ENCODE peak calls at places on chromosomes 3 and 15, in five cellular contexts. One of them, this sample, is unnamed.

GRCh38 chr3:33490641-33491241 is 50.5 kb upstream of the UBP1 start:
- DNase-seq in IMR-90: no peak
- DNase-seq in K562: peak; percentile 55
- DNase-seq in upper lobe of left lung: no peak
- DNase-seq in Peyer's patch: no peak
- DNase-seq in this sample: no peak

GRCh38 chr3:154969366-154969765 is 110.8 kb upstream of the MME start:
- DNase-seq in IMR-90: peak; percentile 35
- DNase-seq in K562: no peak
- DNase-seq in upper lobe of left lung: no peak
- DNase-seq in Peyer's patch: no peak
- DNase-seq in this sample: no peak

GRCh38 chr3:31966978-31967592 is 14.0 kb downstream of the OSBPL10 start:
- DNase-seq in IMR-90: no peak
- DNase-seq in K562: no peak
- DNase-seq in upper lobe of left lung: no peak
- DNase-seq in Peyer's patch: no peak
- DNase-seq in this sample: no peak

GRCh38 chr15:88431441-88431840 is 35.7 kb downstream of the MRPL46 start:
- DNase-seq in IMR-90: no peak
- DNase-seq in K562: no peak
- DNase-seq in upper lobe of left lung: no peak
- DNase-seq in Peyer's patch: no peak
- DNase-seq in this sample: no peak

GRCh38 chr3:155554777-155555445 is 190.0 kb downstream of the PLCH1 start:
- DNase-seq in IMR-90: no peak
- DNase-seq in K562: no peak
- DNase-seq in upper lobe of left lung: no peak
- DNase-seq in Peyer's patch: no peak
- DNase-seq in this sample: no peak

GRCh38 chr3:169146866-169147245 is 516.7 kb downstream of the MECOM start:
- DNase-seq in IMR-90: peak; percentile 6
- DNase-seq in K562: peak; percentile 22
- DNase-seq in upper lobe of left lung: no peak
- DNase-seq in Peyer's patch: no peak
- DNase-seq in this sample: no peak

GRCh38 chr15:31255732-31256384 is 70.8 kb upstream of the KLF13 start:
- DNase-seq in IMR-90: no peak
- DNase-seq in K562: no peak
- DNase-seq in upper lobe of left lung: no peak
- DNase-seq in Peyer's patch: peak; percentile 45
- DNase-seq in this sample: no peak

GRCh38 chr3:67578416-67578815 is 76.0 kb downstream of the SUCLG2 start:
- DNase-seq in IMR-90: no peak
- DNase-seq in K562: no peak
- DNase-seq in upper lobe of left lung: no peak
- DNase-seq in Peyer's patch: no peak
- DNase-seq in this sample: no peak

GRCh38 chr3:43162573-43163084 is 56.8 kb upstream of the POMGNT2 start:
- DNase-seq in IMR-90: no peak
- DNase-seq in K562: no peak
- DNase-seq in upper lobe of left lung: no peak
- DNase-seq in Peyer's patch: peak; percentile 47
- DNase-seq in this sample: no peak

GRCh38 chr15:69413822-69414701 is at the start of gene KIF23:
- DNase-seq in IMR-90: peak; percentile 94
- DNase-seq in K562: peak; percentile 98
- DNase-seq in upper lobe of left lung: peak; percentile 98
- DNase-seq in Peyer's patch: peak; percentile 95
- DNase-seq in this sample: peak; percentile 83
- TF ChIP-seq POLR2A in IMR-90: no peak
- TF ChIP-seq POLR2A in K562: peak; percentile 89
- TF ChIP-seq POLR2A in upper lobe of left lung: peak; percentile 20
- TF ChIP-seq POLR2A in Peyer's patch: peak; percentile 22
- TF ChIP-seq POLR2A in this sample: peak; percentile 81

GRCh38 chr15:69457304-69458280 is 5.0 kb downstream of the RPLP1 start:
- DNase-seq in IMR-90: peak; percentile 34
- DNase-seq in K562: peak; percentile 23
- DNase-seq in upper lobe of left lung: no peak
- DNase-seq in Peyer's patch: no peak
- DNase-seq in this sample: no peak
- TF ChIP-seq POLR2A in IMR-90: no peak
- TF ChIP-seq POLR2A in K562: peak; percentile 14
- TF ChIP-seq POLR2A in upper lobe of left lung: no peak
- TF ChIP-seq POLR2A in Peyer's patch: no peak
- TF ChIP-seq POLR2A in this sample: no peak

GRCh38 chr3:196962108-196962929 is 6.3 kb downstream of the PIGZ start:
- DNase-seq in IMR-90: no peak
- DNase-seq in K562: no peak
- DNase-seq in upper lobe of left lung: no peak
- DNase-seq in Peyer's patch: no peak
- DNase-seq in this sample: no peak
- TF ChIP-seq POLR2A in IMR-90: no peak
- TF ChIP-seq POLR2A in K562: no peak
- TF ChIP-seq POLR2A in upper lobe of left lung: no peak
- TF ChIP-seq POLR2A in Peyer's patch: no peak
- TF ChIP-seq POLR2A in this sample: no peak

GRCh38 chr3:186790261-186790981 is 7.0 kb downstream of the EIF4A2 start:
- DNase-seq in IMR-90: peak; percentile 61
- DNase-seq in K562: no peak
- DNase-seq in upper lobe of left lung: no peak
- DNase-seq in Peyer's patch: no peak
- DNase-seq in this sample: no peak

GRCh38 chr3:186789554-186790260 is 6.3 kb downstream of the EIF4A2 start:
- DNase-seq in IMR-90: peak; percentile 22
- DNase-seq in K562: no peak
- DNase-seq in upper lobe of left lung: no peak
- DNase-seq in Peyer's patch: no peak
- DNase-seq in this sample: no peak

GRCh38 chr3:186787642-186788481 is 4.5 kb downstream of the EIF4A2 start:
- DNase-seq in IMR-90: no peak
- DNase-seq in K562: no peak
- DNase-seq in upper lobe of left lung: no peak
- DNase-seq in Peyer's patch: no peak
- DNase-seq in this sample: no peak

GRCh38 chr3:186786810-186787375 is 3.5 kb downstream of the EIF4A2 start:
- DNase-seq in IMR-90: no peak
- DNase-seq in K562: no peak
- DNase-seq in upper lobe of left lung: no peak
- DNase-seq in Peyer's patch: no peak
- DNase-seq in this sample: no peak

GRCh38 chr3:186788482-186789370 is 5.3 kb downstream of the EIF4A2 start:
- DNase-seq in IMR-90: no peak
- DNase-seq in K562: no peak
- DNase-seq in upper lobe of left lung: no peak
- DNase-seq in Peyer's patch: no peak
- DNase-seq in this sample: no peak
- TF ChIP-seq POLR2A in IMR-90: no peak
- TF ChIP-seq POLR2A in K562: peak; percentile 30
- TF ChIP-seq POLR2A in upper lobe of left lung: no peak
- TF ChIP-seq POLR2A in Peyer's patch: no peak
- TF ChIP-seq POLR2A in this sample: no peak

DNA sequence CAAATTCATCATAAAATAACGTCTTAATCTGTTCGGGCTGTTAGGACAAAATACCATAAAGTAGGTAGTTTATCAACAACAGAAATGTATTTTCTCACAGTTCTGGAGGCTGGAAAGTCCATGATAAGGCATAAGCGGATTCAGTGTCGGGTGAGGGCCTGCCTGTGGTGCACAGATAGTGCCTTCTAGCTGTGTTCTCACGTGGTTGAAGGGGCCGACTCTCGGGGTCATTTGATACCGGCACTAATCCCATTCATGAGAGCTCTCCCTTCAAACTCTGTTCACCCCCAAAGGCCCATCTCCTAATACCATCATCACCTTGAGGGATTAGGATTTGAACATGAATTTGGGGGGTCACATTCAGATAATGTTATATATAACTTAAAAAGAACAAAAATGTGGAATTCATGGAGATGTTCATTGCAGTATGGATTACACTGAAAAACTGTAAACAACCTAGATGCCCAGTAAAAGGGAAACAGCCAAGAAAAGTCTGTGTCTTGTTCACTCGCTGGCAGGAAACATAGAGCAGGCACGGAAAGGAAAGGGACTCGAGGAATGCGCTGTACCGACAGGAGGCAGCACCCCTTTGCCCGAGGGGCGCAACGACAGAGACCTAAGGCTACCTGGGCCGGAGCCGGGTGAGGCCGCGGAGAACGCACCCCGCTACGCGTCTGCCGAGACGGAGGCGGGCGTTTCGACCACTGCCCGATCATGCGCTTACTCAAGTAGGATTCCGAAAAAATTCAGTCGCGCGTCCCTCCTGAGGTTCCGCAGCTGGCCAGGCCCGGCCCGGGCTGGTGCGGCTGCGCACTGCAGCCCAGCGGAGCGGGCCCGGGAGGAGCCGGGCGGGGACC is 1.1 kb upstream of the MAN2A2 start:
- DNase-seq in IMR-90: peak; percentile 78
- DNase-seq in K562: peak; percentile 96
- DNase-seq in upper lobe of left lung: peak; percentile 95
- DNase-seq in Peyer's patch: peak; percentile 88
- DNase-seq in this sample: peak; percentile 87
- TF ChIP-seq POLR2A in IMR-90: no peak
- TF ChIP-seq POLR2A in K562: peak; percentile 73
- TF ChIP-seq POLR2A in upper lobe of left lung: peak; percentile 76
- TF ChIP-seq POLR2A in Peyer's patch: peak; percentile 69
- TF ChIP-seq POLR2A in this sample: peak; percentile 11

DNA sequence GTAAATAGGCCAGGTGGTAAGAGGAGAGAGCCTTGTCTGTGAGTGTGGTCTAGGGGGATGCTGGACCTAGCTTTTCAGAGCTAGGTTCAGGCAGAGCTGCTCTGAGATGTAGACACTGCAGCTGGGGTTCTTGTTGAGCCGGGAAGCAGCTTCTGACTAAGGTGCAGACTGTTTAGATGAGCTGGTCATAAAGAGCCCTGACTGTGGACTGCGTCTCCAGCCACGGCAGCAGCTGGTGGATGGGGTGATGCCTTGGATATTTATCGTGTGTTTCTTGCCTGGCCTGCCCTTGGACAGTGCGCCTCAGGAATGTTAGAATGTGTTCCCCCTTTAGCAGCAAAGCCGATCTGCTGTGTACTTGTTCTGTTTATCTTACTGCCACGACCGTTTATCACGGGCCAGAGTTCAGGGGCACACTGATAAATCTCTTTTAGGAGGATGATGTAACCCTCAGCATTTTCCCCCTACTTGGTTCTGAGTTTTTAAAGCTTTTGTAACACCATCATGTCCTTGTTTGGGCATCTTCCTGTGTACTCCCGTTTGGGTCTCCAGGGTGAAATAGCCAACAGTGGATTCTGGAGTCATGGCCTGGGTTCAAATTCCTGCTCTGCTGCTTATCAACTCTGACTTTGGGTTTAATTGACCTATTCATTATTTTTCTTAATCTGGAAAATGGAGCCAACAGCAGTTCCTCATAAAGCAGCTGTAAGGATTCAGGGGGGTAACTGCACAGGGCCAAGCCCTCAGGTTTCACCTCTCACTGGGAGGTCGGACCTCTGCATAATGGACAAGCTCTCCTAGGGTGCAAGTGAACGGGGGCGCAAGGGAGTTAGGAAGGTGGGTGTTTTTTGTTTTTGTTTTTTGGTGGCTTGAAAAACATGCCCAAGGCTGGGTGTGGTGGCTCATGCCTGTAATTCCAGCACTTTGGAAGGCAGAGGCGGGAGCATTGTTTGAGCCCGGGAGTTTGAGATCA is 51.4 kb downstream of the FLNB start:
- DNase-seq in IMR-90: peak; percentile 99
- DNase-seq in K562: peak; percentile 17
- DNase-seq in upper lobe of left lung: no peak
- DNase-seq in Peyer's patch: peak; percentile 62
- DNase-seq in this sample: no peak
- TF ChIP-seq POLR2A in IMR-90: peak; percentile 89
- TF ChIP-seq POLR2A in K562: no peak
- TF ChIP-seq POLR2A in upper lobe of left lung: no peak
- TF ChIP-seq POLR2A in Peyer's patch: no peak
- TF ChIP-seq POLR2A in this sample: no peak

DNA sequence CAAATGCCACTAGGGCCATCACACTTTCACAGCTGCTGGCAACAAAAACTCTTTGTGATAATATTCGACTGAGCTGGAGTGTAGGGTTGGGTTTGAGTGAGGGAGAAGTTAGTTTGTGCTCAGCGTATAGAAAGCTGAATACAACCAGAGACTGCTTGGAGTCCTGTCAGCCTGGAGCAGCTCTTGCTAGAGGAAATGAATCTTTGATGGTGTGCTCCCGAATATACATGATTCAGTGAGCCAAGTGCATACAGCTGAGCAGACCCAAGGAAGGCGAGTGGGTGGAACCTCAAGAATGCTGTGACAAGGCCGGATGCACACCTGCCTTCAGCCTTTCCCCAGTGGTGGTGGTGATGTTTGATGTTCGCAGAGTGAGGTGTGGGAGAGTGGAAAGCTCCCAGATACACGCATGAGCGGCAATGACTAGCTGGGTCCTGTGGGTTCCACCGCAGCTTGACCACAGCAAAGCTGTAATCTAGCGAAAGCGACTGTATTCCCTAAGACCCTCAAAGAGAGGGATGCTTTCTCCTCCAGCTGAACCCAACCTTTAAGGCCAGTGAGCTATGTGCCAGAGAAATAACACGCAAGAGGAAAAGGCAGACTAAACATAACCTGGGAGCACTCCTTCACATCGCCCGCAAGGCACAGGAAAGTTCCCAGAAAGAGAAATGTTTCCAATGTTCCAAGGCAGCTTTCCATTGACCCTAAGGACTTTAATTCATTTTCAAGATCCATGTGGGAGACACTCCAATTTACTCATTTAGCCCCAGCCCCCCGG is 1.2 kb downstream of the ARHGEF3 start:
- DNase-seq in IMR-90: no peak
- DNase-seq in K562: no peak
- DNase-seq in upper lobe of left lung: no peak
- DNase-seq in Peyer's patch: no peak
- DNase-seq in this sample: no peak
- TF ChIP-seq POLR2A in IMR-90: no peak
- TF ChIP-seq POLR2A in K562: no peak
- TF ChIP-seq POLR2A in upper lobe of left lung: peak; percentile 32
- TF ChIP-seq POLR2A in Peyer's patch: peak; percentile 43
- TF ChIP-seq POLR2A in this sample: no peak

This sample was measured in H54.